ENCODE peak calls at places on chromosomes 13 and 19, in eight cellular contexts. N is naive thymus-derived CD8-positive, alpha-beta T cell; V is NCI-H1930; P is ovary; H is T-helper 1 cell; L is ascending aorta; M is GM23248; O is BE2C. J is an unnamed sample.

GRCh38 chr13:36362251-36362650 is 16.1 kb upstream of the SPART start:
- DNase-seq in N (no peak), V (no peak), P (no peak), H (no peak), L (no peak), M (peak), O (no peak), J (no peak)

GRCh38 chr13:66462187-66462586 is 767.9 kb downstream of the PCDH9 start:
- DNase-seq in N (no peak), V (no peak), P (no peak), H (no peak), L (no peak), M (no peak), O (no peak), J (no peak)

GRCh38 chr13:93226623-93227279 is at the start of gene GPC6:
- DNase-seq in N (no peak), V (peak), P (no peak), H (no peak), L (peak), M (peak), O (peak), J (peak)

GRCh38 chr19:48436586-48436985 is 9.2 kb upstream of the GRWD1 start:
- DNase-seq in N (no peak), V (no peak), P (no peak), H (no peak), L (no peak), M (no peak), O (no peak), J (no peak)

GRCh38 chr19:16160943-16161560 is 12.3 kb downstream of the CIB3 start:
- DNase-seq in N (no peak), V (no peak), P (no peak), H (no peak), L (no peak), M (peak), O (no peak), J (no peak)

GRCh38 chr13:75621147-75621546 is 15.0 kb upstream of the LMO7 start:
- DNase-seq in N (no peak), V (no peak), P (no peak), H (no peak), L (no peak), M (peak), O (no peak), J (no peak)

GRCh38 chr13:99572921-99573320 is 71.6 kb downstream of the TM9SF2 start:
- DNase-seq in N (no peak), V (no peak), P (no peak), H (no peak), L (no peak), M (peak), O (no peak), J (no peak)

GRCh38 chr13:94195715-94196114 is 283.8 kb downstream of the DCT start:
- DNase-seq in N (no peak), V (no peak), P (no peak), H (no peak), L (no peak), M (peak), O (no peak), J (no peak)

GRCh38 chr19:18788782-18789421 is 2.2 kb downstream of the COMP start:
- DNase-seq in N (no peak), V (no peak), P (no peak), H (no peak), L (no peak), M (no peak), O (no peak), J (no peak)

GRCh38 chr19:29969891-29970290 is 27.9 kb downstream of the URI1 start:
- DNase-seq in N (no peak), V (no peak), P (no peak), H (no peak), L (no peak), M (no peak), O (no peak), J (no peak)

GRCh38 chr19:2050991-2051770 is at the start of gene MKNK2:
- DNase-seq in N (peak), V (peak), P (peak), H (peak), L (peak), M (peak), O (peak), J (peak)

GRCh38 chr19:34241513-34242337 is 12.6 kb upstream of the GARRE1 start:
- DNase-seq in N (no peak), V (no peak), P (no peak), H (no peak), L (no peak), M (no peak), O (peak), J (no peak)

GRCh38 chr19:42051166-42052115 is 18.6 kb downstream of the GRIK5 start:
- DNase-seq in N (no peak), V (no peak), P (no peak), H (no peak), L (no peak), M (peak), O (no peak), J (no peak)

GRCh38 chr19:16608290-16608704 is 19.7 kb downstream of the MED26 start:
- DNase-seq in N (no peak), V (no peak), P (no peak), H (no peak), L (peak), M (peak), O (no peak), J (peak)

GRCh38 chr13:43316997-43317396 is 293.6 kb downstream of the DNAJC15 start:
- DNase-seq in N (no peak), V (no peak), P (no peak), H (no peak), L (no peak), M (peak), O (peak), J (peak)

GRCh38 chr19:13881692-13882418 is 4.9 kb downstream of the NANOS3 start:
- DNase-seq in N (no peak), V (no peak), P (peak), H (peak), L (no peak), M (peak), O (no peak), J (no peak)

GRCh38 chr13:46041335-46041934 is 11.1 kb downstream of the ZC3H13 start:
- DNase-seq in N (no peak), V (no peak), P (no peak), H (no peak), L (no peak), M (peak), O (no peak), J (no peak)

GRCh38 chr19:15663245-15663644 is 9.6 kb upstream of the CYP4F12 start:
- DNase-seq in N (no peak), V (no peak), P (no peak), H (no peak), L (no peak), M (no peak), O (no peak), J (no peak)

GRCh38 chr19:14507704-14508246 is 10.4 kb downstream of the DNAJB1 start:
- DNase-seq in N (no peak), V (no peak), P (no peak), H (no peak), L (no peak), M (peak), O (no peak), J (no peak)

GRCh38 chr19:52099497-52100138 is 4.1 kb upstream of the ZNF841 start:
- DNase-seq in N (no peak), V (no peak), P (no peak), H (no peak), L (no peak), M (no peak), O (no peak), J (no peak)

GRCh38 chr19:518292-519231 is 11.3 kb downstream of the TPGS1 start:
- DNase-seq in N (peak), V (no peak), P (no peak), H (peak), L (no peak), M (no peak), O (no peak), J (no peak)

GRCh38 chr19:49487277-49488045 is at the start of gene RPL13A:
- DNase-seq in N (peak), V (peak), P (peak), H (peak), L (peak), M (peak), O (peak), J (peak)

GRCh38 chr13:72763411-72763810 is 18.3 kb downstream of the DIS3 start:
- DNase-seq in N (no peak), V (no peak), P (no peak), H (no peak), L (no peak), M (peak), O (no peak), J (no peak)

GRCh38 chr19:46115396-46116109 is 8.9 kb downstream of the IGFL3 start:
- DNase-seq in N (no peak), V (no peak), P (no peak), H (no peak), L (no peak), M (peak), O (peak), J (no peak)

GRCh38 chr19:45577111-45577905 is 7.3 kb downstream of the OPA3 start:
- DNase-seq in N (no peak), V (no peak), P (peak), H (no peak), L (no peak), M (peak), O (no peak), J (no peak)

GRCh38 chr19:50552540-50552939 is 15.7 kb downstream of the LRRC4B start:
- DNase-seq in N (no peak), V (no peak), P (no peak), H (no peak), L (no peak), M (no peak), O (no peak), J (no peak)

GRCh38 chr19:19386373-19386869 is 19.1 kb upstream of the GATAD2A start:
- DNase-seq in N (peak), V (no peak), P (no peak), H (peak), L (no peak), M (peak), O (no peak), J (no peak)

GRCh38 chr19:52941941-52942370 is 18.7 kb upstream of the ZNF888 start:
- DNase-seq in N (peak), V (no peak), P (peak), H (no peak), L (peak), M (peak), O (no peak), J (peak)

GRCh38 chr13:59531571-59532091 is 632.1 kb downstream of the DIAPH3 start:
- DNase-seq in N (no peak), V (no peak), P (peak), H (no peak), L (peak), M (peak), O (peak), J (peak)

GRCh38 chr19:9966448-9966847 is 30.1 kb upstream of the OLFM2 start:
- DNase-seq in N (no peak), V (no peak), P (no peak), H (no peak), L (no peak), M (no peak), O (no peak), J (no peak)

GRCh38 chr13:53032849-53033248 is 4.2 kb downstream of the OLFM4 start:
- DNase-seq in N (no peak), V (no peak), P (no peak), H (no peak), L (no peak), M (no peak), O (no peak), J (no peak)

GRCh38 chr13:98480915-98481510 is 95.9 kb downstream of the STK24 start:
- DNase-seq in N (no peak), V (no peak), P (peak), H (no peak), L (no peak), M (no peak), O (no peak), J (no peak)

GRCh38 chr13:45537506-45537905 is 72.8 kb downstream of the COG3 start:
- DNase-seq in N (no peak), V (no peak), P (no peak), H (no peak), L (no peak), M (peak), O (no peak), J (no peak)

GRCh38 chr13:75908137-75908536 is 272.0 kb downstream of the LMO7 start:
- DNase-seq in N (no peak), V (no peak), P (peak), H (no peak), L (no peak), M (peak), O (no peak), J (no peak)